ENCODE peak calls at places on chromosome 6, in eight cellular contexts. S, M, X, O, P, G, K and T are unnamed samples.

GRCh38 chr6:154164397-154164796 is 125.4 kb downstream of the OPRM1 start:
- DNase-seq in S (peak), M (no peak), X (no peak), O (no peak), P (peak), G (peak), K (peak), T (no peak)

GRCh38 chr6:69918766-69919165 is 52.4 kb downstream of the COL19A1 start:
- DNase-seq in S (no peak), M (no peak), X (no peak), O (no peak), P (no peak), G (no peak), K (no peak), T (no peak)

GRCh38 chr6:141829566-141829965 is 303.2 kb upstream of the GJE1 start:
- DNase-seq in S (no peak), M (no peak), X (no peak), O (no peak), P (no peak), G (no peak), K (no peak), T (no peak)

GRCh38 chr6:81640891-81641290 is 111.6 kb downstream of the TENT5A start:
- DNase-seq in S (no peak), M (no peak), X (no peak), O (no peak), P (no peak), G (no peak), K (no peak), T (no peak)

GRCh38 chr6:117306227-117306784 is 40.9 kb downstream of the VGLL2 start:
- DNase-seq in S (no peak), M (no peak), X (no peak), O (no peak), P (no peak), G (no peak), K (no peak), T (no peak)

GRCh38 chr6:45714795-45715507 is 300.7 kb downstream of the CLIC5 start:
- DNase-seq in S (peak), M (no peak), X (peak), O (peak), P (peak), G (peak), K (peak), T (peak)

GRCh38 chr6:1316482-1317220 is 4.8 kb downstream of the FOXQ1 start:
- DNase-seq in S (no peak), M (no peak), X (no peak), O (no peak), P (no peak), G (no peak), K (no peak), T (no peak)

GRCh38 chr6:257031-257725 is 35.1 kb upstream of the DUSP22 start:
- DNase-seq in S (peak), M (no peak), X (no peak), O (no peak), P (no peak), G (no peak), K (no peak), T (no peak)

GRCh38 chr6:111707773-111708172 is 102.1 kb upstream of the TRAF3IP2 start:
- DNase-seq in S (no peak), M (no peak), X (no peak), O (no peak), P (no peak), G (no peak), K (no peak), T (no peak)

GRCh38 chr6:46248143-46248542 is 77.4 kb upstream of the ENPP5 start:
- DNase-seq in S (no peak), M (no peak), X (no peak), O (no peak), P (no peak), G (no peak), K (no peak), T (no peak)

GRCh38 chr6:44954281-44954680 is 373.8 kb upstream of the RUNX2 start:
- DNase-seq in S (no peak), M (no peak), X (no peak), O (no peak), P (no peak), G (no peak), K (no peak), T (no peak)

GRCh38 chr6:163341671-163342070 is 72.8 kb upstream of the QKI start:
- DNase-seq in S (no peak), M (no peak), X (no peak), O (no peak), P (no peak), G (no peak), K (no peak), T (no peak)

DNA sequence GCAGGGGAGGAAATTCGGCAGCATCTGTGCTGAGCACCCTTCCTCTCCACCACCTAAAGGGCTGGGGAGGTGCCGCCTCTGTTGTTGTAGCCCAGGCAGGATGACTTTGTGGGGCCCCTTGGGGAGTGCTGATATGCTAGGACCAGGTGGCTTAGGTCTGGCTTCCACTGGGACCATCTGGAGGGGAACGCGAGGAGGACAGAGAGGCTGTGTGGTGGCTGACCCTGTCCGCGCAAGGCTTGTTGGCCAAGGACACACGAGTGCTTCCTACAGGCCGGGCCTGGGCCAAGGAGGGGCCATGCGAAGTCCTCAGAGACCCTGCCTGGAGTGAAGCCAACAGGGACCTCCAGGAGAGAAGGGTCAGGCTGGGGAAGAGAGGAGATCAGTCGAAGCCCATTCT is 9.9 kb upstream of the RPS6KA2 start:
- DNase-seq in S (no peak), M (no peak), X (no peak), O (no peak), P (no peak), G (no peak), K (no peak), T (no peak)
- H3K4me3 ChIP-seq in S (no peak), M (no peak), X (no peak), O (no peak), P (no peak), G (no peak), K (no peak), T (no peak)

GRCh38 chr6:33075568-33076405 is at the start of gene HLA-DPB1:
- DNase-seq in S (peak), M (no peak), X (peak), O (peak), P (no peak), G (peak), K (peak), T (peak)

GRCh38 chr6:33075208-33075567 is 602 bp upstream of the HLA-DPB1 start:
- DNase-seq in S (no peak), M (no peak), X (peak), O (no peak), P (no peak), G (no peak), K (no peak), T (no peak)

GRCh38 chr6:33072508-33073100 is 845 bp downstream of the HLA-DPA1 start:
- DNase-seq in S (no peak), M (no peak), X (peak), O (no peak), P (no peak), G (no peak), K (no peak), T (no peak)

GRCh38 chr6:33071579-33071978 is 1.9 kb downstream of the HLA-DPA1 start:
- DNase-seq in S (no peak), M (no peak), X (no peak), O (no peak), P (no peak), G (no peak), K (no peak), T (no peak)

DNA sequence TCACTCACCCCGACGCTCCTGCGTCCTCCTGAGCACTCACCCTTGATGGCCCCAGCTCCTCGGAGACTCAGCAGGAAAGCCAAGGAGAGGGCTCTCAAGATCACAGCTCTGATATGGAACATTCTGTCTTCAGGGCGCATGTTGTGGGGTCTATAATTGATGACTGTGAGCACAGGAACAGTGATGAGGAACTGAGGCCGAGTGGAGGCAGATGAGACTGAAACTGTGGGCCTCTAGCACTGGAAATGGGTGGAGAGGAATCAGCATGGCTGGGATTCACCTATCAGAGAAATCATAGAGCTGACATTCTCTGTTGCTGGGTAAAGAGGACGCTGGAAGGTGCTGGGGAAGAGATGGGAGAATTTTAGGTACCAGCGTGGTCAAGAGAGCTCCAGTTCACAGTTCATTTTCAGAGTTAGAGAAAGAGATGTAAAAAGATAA is at the start of gene HLA-DPA1:
- DNase-seq in S (no peak), M (no peak), X (peak), O (peak), P (no peak), G (no peak), K (no peak), T (no peak)
- H3K4me3 ChIP-seq in S (no peak), M (peak), X (peak), O (peak), P (no peak), G (no peak), K (no peak), T (no peak)

GRCh38 chr6:110039996-110040383 is 61.9 kb downstream of the GPR6 start:
- DNase-seq in S (peak), M (no peak), X (peak), O (peak), P (peak), G (no peak), K (no peak), T (peak)

GRCh38 chr6:110040716-110041115 is 62.6 kb downstream of the GPR6 start:
- DNase-seq in S (no peak), M (no peak), X (no peak), O (no peak), P (no peak), G (no peak), K (no peak), T (no peak)

GRCh38 chr6:110037726-110038295 is 59.7 kb downstream of the GPR6 start:
- DNase-seq in S (no peak), M (no peak), X (no peak), O (no peak), P (no peak), G (no peak), K (no peak), T (no peak)

GRCh38 chr6:110041149-110041548 is 63.0 kb downstream of the GPR6 start:
- DNase-seq in S (no peak), M (no peak), X (no peak), O (no peak), P (no peak), G (no peak), K (no peak), T (no peak)

GRCh38 chr6:110039364-110039995 is 61.4 kb downstream of the GPR6 start:
- DNase-seq in S (peak), M (peak), X (peak), O (peak), P (peak), G (peak), K (peak), T (peak)
- H3K4me3 ChIP-seq in S (peak), M (peak), X (peak), O (peak), P (peak), G (peak), K (peak), T (peak)

GRCh38 chr6:66949191-66949661 is 1242.2 kb upstream of the EYS start:
- DNase-seq in S (no peak), M (no peak), X (no peak), O (no peak), P (no peak), G (no peak), K (no peak), T (no peak)
- H3K4me3 ChIP-seq in S (no peak), M (no peak), X (no peak), O (no peak), P (no peak), G (no peak), K (no peak), T (no peak)

DNA sequence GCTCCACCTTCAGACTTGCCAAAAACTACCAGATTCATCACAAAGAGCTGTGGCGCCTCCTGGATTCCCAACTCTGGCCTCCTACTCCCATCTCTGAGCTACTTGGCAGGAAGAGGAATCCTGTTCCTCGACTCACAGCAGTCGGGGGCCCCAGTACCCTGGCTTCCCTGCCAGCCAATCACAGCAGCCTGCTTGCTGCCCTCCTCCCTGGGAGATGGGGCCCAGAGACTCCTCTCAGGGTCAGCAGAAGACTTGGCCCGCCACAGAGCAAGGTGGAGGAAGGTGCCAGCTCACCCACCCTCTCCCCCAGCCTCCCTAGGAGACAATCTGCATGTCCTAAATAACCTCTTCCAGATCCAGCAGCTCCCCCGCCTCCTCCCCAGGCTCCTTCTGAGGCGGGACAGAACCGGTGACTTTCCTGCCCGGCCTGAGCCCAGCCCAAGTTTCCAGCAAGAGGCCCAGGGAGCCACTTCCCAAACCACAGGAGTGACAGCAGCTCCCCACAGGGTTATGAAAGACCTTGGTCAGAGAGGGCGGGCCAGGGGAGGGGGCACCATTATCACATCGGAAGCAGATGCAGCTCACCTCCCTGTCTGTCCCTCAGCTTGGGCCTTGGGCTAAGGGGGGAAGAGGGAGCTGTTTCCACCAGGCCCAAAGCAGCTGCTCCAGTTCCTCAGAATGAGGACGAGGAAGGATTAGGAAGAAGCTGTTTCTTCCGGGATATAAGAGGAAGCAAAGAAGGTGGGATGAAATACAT is 2.3 kb downstream of the CCND3 start:
- DNase-seq in S (peak), M (peak), X (peak), O (peak), P (peak), G (no peak), K (no peak), T (no peak)
- H3K4me3 ChIP-seq in S (no peak), M (peak), X (peak), O (peak), P (no peak), G (peak), K (peak), T (peak)

DNA sequence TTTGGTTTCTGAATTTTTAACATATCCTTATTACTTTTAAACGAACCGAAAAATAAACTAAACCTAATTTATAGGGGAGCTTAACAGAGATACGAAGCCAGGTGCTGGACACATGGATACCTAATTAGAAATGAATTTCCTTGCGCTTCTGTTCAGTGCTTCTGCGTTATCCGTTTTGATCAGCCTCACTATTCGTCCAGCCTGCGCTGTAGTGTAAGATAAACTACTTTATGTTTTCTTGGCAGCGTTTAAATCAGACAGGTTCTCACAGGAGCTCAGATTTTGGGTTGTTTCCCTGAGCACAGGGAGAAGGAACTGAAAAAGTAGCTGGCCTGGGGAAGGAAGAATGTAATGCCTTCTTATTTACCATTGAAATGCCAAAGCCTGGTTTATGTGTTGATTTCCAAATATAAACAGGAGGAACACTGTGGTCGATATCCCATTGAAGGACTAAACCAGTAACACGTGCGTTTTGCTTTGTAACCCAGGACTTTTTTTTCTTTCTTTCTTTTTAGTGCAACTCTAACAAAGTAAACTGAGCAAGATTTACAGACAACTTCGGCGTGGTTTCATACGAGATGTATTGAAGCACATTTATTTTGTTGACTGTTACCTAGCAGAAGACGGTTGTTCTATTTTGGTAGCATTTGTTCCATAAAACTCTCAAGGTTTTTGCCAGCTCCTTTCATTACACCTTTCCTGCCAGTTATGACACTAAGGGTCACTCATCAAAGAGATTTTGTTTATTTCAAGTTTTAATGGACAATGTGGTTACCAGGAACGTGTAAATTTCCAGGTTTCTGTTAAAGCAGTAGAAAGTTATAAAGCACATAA is 214.8 kb upstream of the HEY2 start:
- DNase-seq in S (no peak), M (no peak), X (no peak), O (no peak), P (no peak), G (no peak), K (no peak), T (no peak)
- H3K4me3 ChIP-seq in S (peak), M (no peak), X (no peak), O (no peak), P (no peak), G (no peak), K (no peak), T (no peak)

GRCh38 chr6:128519132-128519930 is 1.1 kb downstream of the PTPRK start:
- DNase-seq in S (peak), M (peak), X (no peak), O (peak), P (peak), G (no peak), K (no peak), T (peak)
- H3K4me3 ChIP-seq in S (peak), M (peak), X (no peak), O (peak), P (peak), G (peak), K (peak), T (peak)

DNA sequence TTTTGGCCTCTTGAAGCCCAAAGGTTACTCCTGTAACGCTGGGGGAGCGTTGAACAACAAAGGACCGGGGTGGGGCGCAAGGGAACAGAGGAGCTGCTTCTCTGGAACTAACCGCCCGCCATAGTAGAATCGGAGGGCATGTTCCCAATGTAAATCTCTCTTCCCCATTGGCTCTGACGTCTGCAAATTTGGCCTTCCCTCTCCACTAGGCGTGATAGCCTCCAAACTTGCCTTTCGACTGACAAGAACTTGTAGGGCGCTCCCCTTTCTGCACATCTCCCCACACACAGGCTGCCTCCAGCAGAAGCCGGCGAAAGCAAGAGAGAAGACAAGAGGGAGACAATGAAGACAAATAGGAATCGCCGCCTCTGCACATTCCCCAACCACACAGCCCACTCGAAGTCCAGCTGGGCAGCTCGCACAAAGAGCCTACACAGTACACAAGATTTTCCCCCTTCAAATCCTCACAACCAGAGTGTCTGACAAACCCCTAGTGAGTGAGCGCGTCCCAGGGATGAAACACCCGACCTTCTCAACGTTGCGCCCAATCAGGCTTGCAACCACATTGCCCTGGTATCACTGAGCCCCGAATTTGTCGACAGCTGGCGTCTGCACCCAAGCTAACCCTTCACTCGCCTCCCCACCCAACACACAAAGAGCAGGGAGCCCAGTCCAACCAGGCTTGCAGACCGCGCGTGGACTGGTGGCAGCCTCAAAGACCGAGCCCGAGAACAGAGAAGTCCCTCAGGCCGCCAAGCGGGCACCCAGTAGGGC is 1.5 kb upstream of the COL12A1 start:
- DNase-seq in S (peak), M (no peak), X (no peak), O (no peak), P (no peak), G (no peak), K (no peak), T (no peak)
- H3K4me3 ChIP-seq in S (peak), M (peak), X (no peak), O (no peak), P (no peak), G (peak), K (peak), T (no peak)